ENCODE peak calls at places on chromosomes 5 and 9, in seven cellular contexts. V is right cardiac atrium; F is prostate gland; A is body of pancreas; R is astrocyte of the cerebellum; E is CD4-positive, CD25-positive, alpha-beta regulatory T cell; J is H7. N is an unnamed sample.

GRCh38 chr5:103461223-103461622 is 101.4 kb downstream of the NUDT12 start:
- DNase-seq in V (no peak), F (no peak), R (peak; percentile 91), E (no peak), J (no peak), A (no peak), N (peak; percentile 61)

GRCh38 chr9:116589392-116590354 is 97.4 kb upstream of the TRIM32 start:
- DNase-seq in F (no peak), J (peak; percentile 80), V (no peak), A (no peak), R (no peak), E (peak; percentile 72), N (no peak)

GRCh38 chr5:148002471-148002870 is 61.3 kb upstream of the SPINK5 start:
- DNase-seq in E (no peak), V (no peak), J (no peak), F (no peak), R (no peak), A (no peak), N (no peak)

GRCh38 chr9:104927912-104928740 is at the start of gene ABCA1:
- DNase-seq in J (peak; percentile 90), A (peak; percentile 96), R (peak; percentile 54), E (peak; percentile 88), V (peak; percentile 97), F (peak; percentile 92), N (no peak)

GRCh38 chr9:14315754-14316573 is 2.0 kb upstream of the NFIB start:
- DNase-seq in R (no peak), F (peak; percentile 20), E (no peak), V (peak; percentile 74), A (peak; percentile 15), J (peak; percentile 73), N (no peak)

GRCh38 chr9:110123364-110124095 is 84.4 kb downstream of the C9orf152 start:
- DNase-seq in F (no peak), E (no peak), J (no peak), R (no peak), V (no peak), A (no peak), N (no peak)

GRCh38 chr5:43192558-43193170 is 639 bp downstream of the NIM1K start:
- DNase-seq in V (peak; percentile 75), J (peak; percentile 36), A (peak; percentile 13), F (no peak), E (no peak), R (no peak), N (no peak)

GRCh38 chr9:101674165-101674564 is 64.3 kb downstream of the GRIN3A start:
- DNase-seq in A (no peak), R (no peak), V (no peak), E (no peak), J (no peak), F (no peak), N (no peak)

GRCh38 chr9:109730228-109730627 is 49.8 kb upstream of the PALM2AKAP2 start:
- DNase-seq in J (no peak), A (no peak), V (no peak), E (no peak), F (peak; percentile 64), R (peak; percentile 31), N (no peak)

GRCh38 chr5:178551059-178551458 is 39.1 kb downstream of the COL23A1 start:
- DNase-seq in J (no peak), E (peak; percentile 15), R (peak; percentile 18), V (no peak), F (no peak), A (no peak), N (no peak)

GRCh38 chr5:172958268-172959046 is 767 bp upstream of the RPL26L1 start:
- DNase-seq in J (peak; percentile 98), F (peak; percentile 47), A (peak; percentile 71), R (no peak), E (peak; percentile 73), V (peak; percentile 86), N (no peak)

GRCh38 chr9:113310538-113310937 is 7.4 kb upstream of the RNF183 start:
- DNase-seq in V (no peak), E (no peak), J (no peak), F (peak; percentile 8), R (no peak), A (no peak), N (no peak)

GRCh38 chr5:125961150-125961549 is 462.1 kb upstream of the GRAMD2B start:
- DNase-seq in R (no peak), A (no peak), E (peak; percentile 2), J (no peak), F (no peak), V (no peak), N (no peak)

GRCh38 chr5:179599100-179599499 is 24.4 kb downstream of the HNRNPH1 start:
- DNase-seq in A (no peak), J (no peak), F (no peak), V (no peak), E (no peak), R (no peak), N (no peak)

GRCh38 chr5:132013006-132013689 is 1.7 kb upstream of the ACSL6 start:
- DNase-seq in E (no peak), V (no peak), J (no peak), F (no peak), R (no peak), A (no peak), N (no peak)

GRCh38 chr5:128290152-128290858 is 206.7 kb downstream of the SLC12A2 start:
- DNase-seq in E (no peak), J (no peak), R (peak; percentile 68), F (no peak), V (no peak), A (no peak), N (no peak)

GRCh38 chr9:121748080-121748479 is 96.6 kb downstream of the DAB2IP start:
- DNase-seq in F (no peak), R (no peak), J (no peak), V (no peak), A (no peak), E (peak; percentile 51), N (no peak)

GRCh38 chr9:105405514-105406131 is 42.2 kb upstream of the FSD1L start:
- DNase-seq in F (no peak), J (no peak), A (no peak), V (no peak), E (peak; percentile 86), R (peak; percentile 34), N (no peak)

GRCh38 chr9:32708480-32709150 is 73.1 kb upstream of the TAF1L start:
- DNase-seq in J (no peak), E (no peak), A (no peak), R (no peak), F (no peak), V (no peak), N (no peak)

GRCh38 chr5:5522336-5522735 is 99.9 kb downstream of the ICE1 start:
- DNase-seq in R (no peak), J (peak; percentile 48), F (no peak), V (no peak), A (no peak), E (no peak), N (no peak)

GRCh38 chr5:62143268-62144229 is 162.5 kb upstream of the KIF2A start:
- DNase-seq in J (no peak), A (no peak), E (peak; percentile 4), R (no peak), V (no peak), F (no peak), N (peak; percentile 8)

GRCh38 chr5:64163135-64163534 is 2.5 kb upstream of the RNF180 start:
- DNase-seq in E (no peak), F (no peak), A (no peak), J (no peak), V (no peak), R (no peak), N (no peak)

GRCh38 chr5:128199104-128199503 is 115.5 kb downstream of the SLC12A2 start:
- DNase-seq in A (peak; percentile 47), V (no peak), E (no peak), F (peak; percentile 21), R (peak; percentile 52), J (no peak), N (no peak)

GRCh38 chr5:84255318-84255717 is 129.4 kb downstream of the EDIL3 start:
- DNase-seq in J (no peak), F (no peak), V (no peak), R (no peak), E (no peak), A (no peak), N (peak; percentile 34)

GRCh38 chr5:112957970-112958773 is 18.4 kb upstream of the DCP2 start:
- DNase-seq in F (peak; percentile 88), R (peak; percentile 98), A (peak; percentile 86), E (no peak), V (peak; percentile 89), J (no peak), N (peak; percentile 77)

GRCh38 chr9:35495984-35496383 is 6.1 kb downstream of the RUSC2 start:
- DNase-seq in F (no peak), R (no peak), J (no peak), V (no peak), A (no peak), E (peak; percentile 60), N (no peak)

GRCh38 chr9:125538092-125538473 is 168.9 kb downstream of the MAPKAP1 start:
- DNase-seq in E (no peak), F (peak; percentile 79), J (no peak), R (peak; percentile 94), V (peak; percentile 43), A (peak; percentile 77), N (peak; percentile 62)
- H3K4me3 ChIP-seq in E (no peak overlapping the region), F (no peak overlapping the region), J (no peak overlapping the region), R (no peak overlapping the region), V (no peak overlapping the region), A (no peak overlapping the region), N (no peak overlapping the region)

GRCh38 chr5:181221105-181221791 is 1.8 kb upstream of the TRIM41 start:
- DNase-seq in E (peak; percentile 50), A (no peak), F (no peak), J (no peak), V (peak; percentile 73), R (no peak), N (no peak)
- H3K4me3 ChIP-seq in E (peak overlapping the region; percentile 87), A (no peak overlapping the region), F (no peak overlapping the region), J (peak overlapping the region; percentile 90), V (no peak overlapping the region), R (no peak overlapping the region), N (no peak overlapping the region)

GRCh38 chr5:16178745-16179372 is 732 bp downstream of the MARCHF11 start:
- DNase-seq in R (peak; percentile 57), F (peak; percentile 67), A (peak; percentile 86), V (peak; percentile 88), E (peak; percentile 9), J (peak; percentile 81), N (peak; percentile 4)
- H3K4me3 ChIP-seq in R (peak overlapping the region; percentile 15), F (peak overlapping the region; percentile 34), A (no peak overlapping the region), V (peak overlapping the region; percentile 51), E (no peak overlapping the region), J (peak overlapping the region; percentile 54), N (no peak overlapping the region)

GRCh38 chr5:139394654-139395566 is at the start of gene PROB1:
- DNase-seq in A (no peak), E (no peak), J (peak; percentile 81), F (no peak), V (peak; percentile 86), R (no peak), N (no peak)

GRCh38 chr5:139395844-139396640 is 1.1 kb upstream of the PROB1 start:
- DNase-seq in V (peak; percentile 60), F (no peak), R (no peak), E (no peak), J (peak; percentile 54), A (no peak), N (no peak)

GRCh38 chr5:139397921-139398320 is 3.0 kb upstream of the PROB1 start:
- DNase-seq in V (peak; percentile 53), F (no peak), E (no peak), R (no peak), A (no peak), J (no peak), N (no peak)

GRCh38 chr5:139394123-139394653 is 716 bp downstream of the PROB1 start:
- DNase-seq in F (no peak), R (no peak), A (no peak), V (peak; percentile 81), J (peak; percentile 92), E (peak; percentile 78), N (no peak)

GRCh38 chr5:139396691-139397090 is 1.8 kb upstream of the PROB1 start:
- DNase-seq in F (no peak), J (no peak), V (peak; percentile 19), E (no peak), R (no peak), A (no peak), N (no peak)
- H3K4me3 ChIP-seq in F (no peak overlapping the region), J (no peak overlapping the region), V (no peak overlapping the region), E (no peak overlapping the region), R (no peak overlapping the region), A (no peak overlapping the region), N (no peak overlapping the region)

N was measured in AG09309.